ENCODE peak calls at places on chromosomes 1 and 21, in four cellular contexts. One of them, this sample, is unnamed.

GRCh38 chr1:22418852-22419480 is 32.7 kb upstream of the ZBTB40 start:
- DNase-seq in K562: no peak
- DNase-seq in spleen: no peak
- DNase-seq in transverse colon: no peak
- DNase-seq in this sample: no peak

GRCh38 chr21:31911138-31911907 is 38.5 kb downstream of the HUNK start:
- DNase-seq in transverse colon: no peak
- DNase-seq in spleen: no peak
- DNase-seq in K562: no peak
- DNase-seq in this sample: no peak

GRCh38 chr1:230087722-230088115 is 20.7 kb downstream of the GALNT2 start:
- DNase-seq in K562: no peak
- DNase-seq in transverse colon: no peak
- DNase-seq in spleen: no peak
- DNase-seq in this sample: no peak

GRCh38 chr1:59163268-59164092 is 133.4 kb upstream of the FGGY start:
- DNase-seq in transverse colon: no peak
- DNase-seq in K562: no peak
- DNase-seq in spleen: no peak
- DNase-seq in this sample: no peak

GRCh38 chr1:20158358-20159070 is 19.4 kb downstream of the PLA2G2F start:
- DNase-seq in spleen: no peak
- DNase-seq in transverse colon: no peak
- DNase-seq in K562: no peak
- DNase-seq in this sample: no peak

GRCh38 chr1:174407705-174408104 is 40.1 kb upstream of the GPR52 start:
- DNase-seq in transverse colon: no peak
- DNase-seq in K562: no peak
- DNase-seq in spleen: no peak
- DNase-seq in this sample: no peak

GRCh38 chr1:97277891-97278662 is 556.5 kb downstream of the PTBP2 start:
- DNase-seq in K562: no peak
- DNase-seq in transverse colon: no peak
- DNase-seq in spleen: no peak
- DNase-seq in this sample: no peak

GRCh38 chr21:36171741-36172331 is 15.2 kb downstream of the DOP1B start:
- DNase-seq in transverse colon: no peak
- DNase-seq in K562: no peak
- DNase-seq in spleen: no peak
- DNase-seq in this sample: no peak

GRCh38 chr1:230073371-230074035 is 6.5 kb downstream of the GALNT2 start:
- DNase-seq in K562: peak; percentile 49
- DNase-seq in spleen: no peak
- DNase-seq in transverse colon: no peak
- DNase-seq in this sample: no peak

GRCh38 chr1:155882235-155882634 is 22.9 kb downstream of the SYT11 start:
- DNase-seq in transverse colon: no peak
- DNase-seq in K562: no peak
- DNase-seq in spleen: no peak
- DNase-seq in this sample: no peak

GRCh38 chr1:175479521-175480342 is 263.7 kb downstream of the TNR start:
- DNase-seq in spleen: no peak
- DNase-seq in K562: no peak
- DNase-seq in transverse colon: no peak
- DNase-seq in this sample: no peak

GRCh38 chr21:26846036-26846931 is 1.1 kb upstream of the ADAMTS1 start:
- DNase-seq in K562: no peak
- DNase-seq in transverse colon: peak; percentile 63
- DNase-seq in spleen: peak; percentile 87
- DNase-seq in this sample: peak; percentile 77

GRCh38 chr1:108089482-108089881 is 110.7 kb downstream of the SLC25A24 start:
- DNase-seq in K562: no peak
- DNase-seq in spleen: no peak
- DNase-seq in transverse colon: no peak
- DNase-seq in this sample: no peak

GRCh38 chr1:240399381-240399780 is 212.6 kb downstream of the GREM2 start:
- DNase-seq in transverse colon: no peak
- DNase-seq in spleen: no peak
- DNase-seq in K562: peak; percentile 17
- DNase-seq in this sample: peak; percentile 21

GRCh38 chr21:16476056-16476850 is 746.5 kb downstream of the USP25 start:
- DNase-seq in K562: no peak
- DNase-seq in spleen: no peak
- DNase-seq in transverse colon: no peak
- DNase-seq in this sample: no peak

GRCh38 chr1:82367456-82367855 is 566.7 kb downstream of the ADGRL2 start:
- DNase-seq in transverse colon: no peak
- DNase-seq in K562: no peak
- DNase-seq in spleen: no peak
- DNase-seq in this sample: no peak

GRCh38 chr1:211623510-211623909 is 44.5 kb upstream of the SLC30A1 start:
- DNase-seq in transverse colon: no peak
- DNase-seq in spleen: no peak
- DNase-seq in K562: peak; percentile 57
- DNase-seq in this sample: no peak

GRCh38 chr1:56452027-56453011 is 127.0 kb downstream of the PLPP3 start:
- DNase-seq in transverse colon: no peak
- DNase-seq in K562: no peak
- DNase-seq in spleen: no peak
- DNase-seq in this sample: no peak

GRCh38 chr1:55490556-55490955 is 275.4 kb upstream of the USP24 start:
- DNase-seq in transverse colon: no peak
- DNase-seq in K562: no peak
- DNase-seq in spleen: no peak
- DNase-seq in this sample: no peak

GRCh38 chr21:31459457-31459856 is 115.4 kb upstream of the TIAM1 start:
- DNase-seq in spleen: no peak
- DNase-seq in K562: peak; percentile 40
- DNase-seq in transverse colon: no peak
- DNase-seq in this sample: no peak

GRCh38 chr1:94883688-94884087 is 43.2 kb downstream of the CNN3 start:
- DNase-seq in transverse colon: no peak
- DNase-seq in spleen: no peak
- DNase-seq in K562: no peak
- DNase-seq in this sample: peak; percentile 40

GRCh38 chr1:9376886-9377333 is 84.2 kb downstream of the SPSB1 start:
- DNase-seq in K562: no peak
- DNase-seq in transverse colon: peak; percentile 58
- DNase-seq in spleen: no peak
- DNase-seq in this sample: peak; percentile 56

GRCh38 chr1:231053493-231054162 is 13.6 kb upstream of the FAM89A start:
- DNase-seq in transverse colon: peak; percentile 33
- DNase-seq in K562: peak; percentile 85
- DNase-seq in spleen: no peak
- DNase-seq in this sample: peak; percentile 88

GRCh38 chr1:243977104-243977503 is 74.0 kb upstream of the ZBTB18 start:
- DNase-seq in transverse colon: no peak
- DNase-seq in K562: no peak
- DNase-seq in spleen: no peak
- DNase-seq in this sample: no peak

GRCh38 chr1:240734001-240734400 is 122.0 kb upstream of the GREM2 start:
- DNase-seq in spleen: no peak
- DNase-seq in K562: no peak
- DNase-seq in transverse colon: no peak
- DNase-seq in this sample: no peak

GRCh38 chr21:35254006-35254751 is 205.1 kb upstream of the RUNX1 start:
- DNase-seq in spleen: no peak
- DNase-seq in transverse colon: peak; percentile 44
- DNase-seq in K562: no peak
- DNase-seq in this sample: no peak

GRCh38 chr1:202692959-202693555 is 17.2 kb downstream of the SYT2 start:
- DNase-seq in transverse colon: peak; percentile 61
- DNase-seq in spleen: peak; percentile 74
- DNase-seq in K562: peak; percentile 82
- DNase-seq in this sample: peak; percentile 69

GRCh38 chr1:17903386-17903785 is 148.3 kb downstream of the ACTL8 start:
- DNase-seq in spleen: no peak
- DNase-seq in K562: no peak
- DNase-seq in transverse colon: no peak
- DNase-seq in this sample: peak; percentile 82

GRCh38 chr1:227939791-227940771 is 7.7 kb downstream of the WNT9A start:
- DNase-seq in spleen: peak; percentile 69
- DNase-seq in K562: no peak
- DNase-seq in transverse colon: peak; percentile 4
- DNase-seq in this sample: no peak

GRCh38 chr1:24640288-24640687 is 2.8 kb upstream of the SRRM1 start:
- DNase-seq in K562: peak; percentile 53
- DNase-seq in spleen: no peak
- DNase-seq in transverse colon: peak; percentile 20
- DNase-seq in this sample: peak; percentile 37

GRCh38 chr1:107897428-107898339 is 67.3 kb downstream of the VAV3 start:
- DNase-seq in K562: no peak
- DNase-seq in spleen: peak; percentile 76
- DNase-seq in transverse colon: peak; percentile 11
- DNase-seq in this sample: no peak

GRCh38 chr1:40676516-40676915 is 11.0 kb upstream of the RIMS3 start:
- DNase-seq in spleen: no peak
- DNase-seq in K562: no peak
- DNase-seq in transverse colon: no peak
- DNase-seq in this sample: no peak

GRCh38 chr1:89781494-89782126 is 39.2 kb upstream of the LRRC8D start:
- DNase-seq in transverse colon: no peak
- DNase-seq in K562: no peak
- DNase-seq in spleen: no peak
- DNase-seq in this sample: no peak

GRCh38 chr1:188652678-188653077 is 1823.9 kb downstream of the PLA2G4A start:
- DNase-seq in spleen: no peak
- DNase-seq in K562: no peak
- DNase-seq in transverse colon: no peak
- DNase-seq in this sample: no peak

GRCh38 chr1:210792703-210793102 is 341.2 kb downstream of the KCNH1 start:
- DNase-seq in spleen: no peak
- DNase-seq in K562: peak; percentile 5
- DNase-seq in transverse colon: no peak
- DNase-seq in this sample: no peak

GRCh38 chr1:230858918-230859819 is 9.2 kb downstream of the C1orf198 start:
- DNase-seq in K562: no peak
- DNase-seq in spleen: no peak
- DNase-seq in transverse colon: no peak
- DNase-seq in this sample: no peak

GRCh38 chr1:56304975-56305374 is 274.4 kb downstream of the PLPP3 start:
- DNase-seq in K562: no peak
- DNase-seq in spleen: no peak
- DNase-seq in transverse colon: no peak
- DNase-seq in this sample: no peak

GRCh38 chr21:33261635-33262034 is 4.5 kb upstream of the IL10RB start:
- DNase-seq in spleen: no peak
- DNase-seq in K562: no peak
- DNase-seq in transverse colon: peak; percentile 23
- DNase-seq in this sample: no peak

GRCh38 chr1:207062058-207062457 is 9.0 kb downstream of the PFKFB2 start:
- DNase-seq in transverse colon: no peak
- DNase-seq in spleen: no peak
- DNase-seq in K562: no peak
- DNase-seq in this sample: no peak
- TF ChIP-seq POLR2A in transverse colon: no peak
- TF ChIP-seq POLR2A in spleen: no peak
- TF ChIP-seq POLR2A in K562: no peak
- TF ChIP-seq POLR2A in this sample: no peak

GRCh38 chr21:44933199-44933937 is 6.5 kb upstream of the SLX9 start:
- DNase-seq in K562: no peak
- DNase-seq in spleen: peak; percentile 76
- DNase-seq in transverse colon: no peak
- DNase-seq in this sample: no peak
- H3K27me3 ChIP-seq in K562: peaks cover 28% of the 10 kb centered on the region
- H3K27me3 ChIP-seq in spleen: peaks cover 23% of the 10 kb centered on the region
- H3K27me3 ChIP-seq in transverse colon: peaks cover 61% of the 10 kb centered on the region
- H3K27me3 ChIP-seq in this sample: peaks cover 13% of the 10 kb centered on the region

GRCh38 chr1:16243936-16244649 is 7.1 kb upstream of the CPLANE2 start:
- DNase-seq in transverse colon: peak; percentile 85
- DNase-seq in K562: peak; percentile 91
- DNase-seq in spleen: no peak
- DNase-seq in this sample: peak; percentile 88
- TF ChIP-seq POLR2A in transverse colon: no peak
- TF ChIP-seq POLR2A in K562: no peak
- TF ChIP-seq POLR2A in spleen: no peak
- TF ChIP-seq POLR2A in this sample: no peak

GRCh38 chr21:38664315-38664714 is 141.4 kb upstream of the ETS2 start:
- DNase-seq in spleen: no peak
- DNase-seq in transverse colon: no peak
- DNase-seq in K562: no peak
- DNase-seq in this sample: no peak
- H3K27me3 ChIP-seq in spleen: peaks cover 35% of the 10 kb centered on the region
- H3K27me3 ChIP-seq in transverse colon: peaks cover 40% of the 10 kb centered on the region
- H3K27me3 ChIP-seq in K562: peaks cover 37% of the 10 kb centered on the region
- H3K27me3 ChIP-seq in this sample: peaks cover 22% of the 10 kb centered on the region

GRCh38 chr1:165828581-165829329 is 1.3 kb downstream of the UCK2 start:
- DNase-seq in spleen: peak; percentile 76
- DNase-seq in transverse colon: peak; percentile 58
- DNase-seq in K562: peak; percentile 89
- DNase-seq in this sample: peak; percentile 55
- TF ChIP-seq POLR2A in spleen: no peak
- TF ChIP-seq POLR2A in transverse colon: no peak
- TF ChIP-seq POLR2A in K562: peak; percentile 77
- TF ChIP-seq POLR2A in this sample: peak; percentile 40

This sample was measured in adrenal gland.